ENCODE peak calls at places on chromosomes 5 and 9, in four cellular contexts. Q is posterior vena cava; B is activated CD4-positive, CD25-positive, alpha-beta regulatory T cell treated with anti-CD3 and anti-CD28 coated beads, Interleukin-2, amount 50 U/mL, for 16 hours; C is CD8-positive, alpha-beta memory T cell. L is an unnamed sample.
A peak's percentile ranks its signal among the peaks of the same experiment; 100 is the strongest.

GRCh38 chr9:94002316-94003140 is 47.4 kb upstream of the BARX1 start:
- DNase-seq in Q (no peak), B (no peak), C (no peak), L (peak; percentile 51)

GRCh38 chr5:154690488-154690887 is 64.7 kb upstream of the LARP1 start:
- DNase-seq in Q (peak; percentile 74), B (no peak), C (no peak), L (no peak)

GRCh38 chr9:124013263-124014211 is 2.0 kb downstream of the LHX2 start:
- DNase-seq in Q (peak; percentile 78), B (no peak), C (no peak), L (no peak)

GRCh38 chr5:97553829-97554452 is 370.9 kb upstream of the RIOK2 start:
- DNase-seq in Q (no peak), B (no peak), C (no peak), L (no peak)

GRCh38 chr9:87643778-87644570 is 81.9 kb upstream of the CTSL start:
- DNase-seq in Q (no peak), B (no peak), C (no peak), L (no peak)

GRCh38 chr9:89171231-89171630 is 7.4 kb downstream of the SHC3 start:
- DNase-seq in Q (no peak), B (no peak), C (no peak), L (no peak)

GRCh38 chr9:4324513-4324912 is 24.6 kb upstream of the GLIS3 start:
- DNase-seq in Q (no peak), B (no peak), C (no peak), L (no peak)

GRCh38 chr9:74497750-74498615 is 848 bp downstream of the RORB start:
- DNase-seq in Q (peak; percentile 80), B (no peak), C (peak; percentile 9), L (peak; percentile 7)

GRCh38 chr5:98679963-98680362 is 93.5 kb upstream of the RGMB start:
- DNase-seq in Q (no peak), B (no peak), C (no peak), L (no peak)

GRCh38 chr5:151146003-151146524 is 11.5 kb downstream of the ANXA6 start:
- DNase-seq in Q (no peak), B (no peak), C (no peak), L (no peak)

GRCh38 chr9:72185561-72185960 is 36.3 kb downstream of the GDA start:
- DNase-seq in Q (no peak), B (no peak), C (no peak), L (no peak)

GRCh38 chr9:114284316-114285060 is 38.4 kb upstream of the ORM1 start:
- DNase-seq in Q (peak; percentile 67), B (no peak), C (no peak), L (peak; percentile 39)

GRCh38 chr9:88571417-88571816 is 36.4 kb downstream of the NXNL2 start:
- DNase-seq in Q (no peak), B (no peak), C (no peak), L (no peak)